ENCODE peak calls at places on chromosome 12, in six cellular contexts. One of them, this sample, is unnamed.

GRCh38 chr12:55930771-55931316 is at the start of gene DGKA:
- DNase-seq in K562: peak
- DNase-seq in GM12878: peak
- DNase-seq in HCT116: peak
- DNase-seq in H1: no peak
- DNase-seq in HepG2: peak
- DNase-seq in this sample: peak

GRCh38 chr12:25829192-25829591 is 129.3 kb upstream of the RASSF8 start:
- DNase-seq in HepG2: no peak
- DNase-seq in HCT116: no peak
- DNase-seq in H1: no peak
- DNase-seq in GM12878: no peak
- DNase-seq in K562: no peak
- DNase-seq in this sample: no peak

GRCh38 chr12:109710747-109711595 is 2.7 kb upstream of the FAM222A start:
- DNase-seq in GM12878: no peak
- DNase-seq in HepG2: peak
- DNase-seq in K562: no peak
- DNase-seq in HCT116: no peak
- DNase-seq in H1: no peak
- DNase-seq in this sample: no peak

GRCh38 chr12:93766802-93767523 is 89.8 kb downstream of the CRADD start:
- DNase-seq in HepG2: no peak
- DNase-seq in K562: peak
- DNase-seq in HCT116: no peak
- DNase-seq in H1: no peak
- DNase-seq in GM12878: no peak
- DNase-seq in this sample: peak

GRCh38 chr12:43444940-43445564 is 107.0 kb downstream of the ADAMTS20 start:
- DNase-seq in HCT116: peak
- DNase-seq in GM12878: peak
- DNase-seq in H1: no peak
- DNase-seq in K562: peak
- DNase-seq in HepG2: peak
- DNase-seq in this sample: peak

GRCh38 chr12:105699209-105699608 is 368.7 kb downstream of the C12orf75 start:
- DNase-seq in GM12878: no peak
- DNase-seq in HCT116: no peak
- DNase-seq in HepG2: no peak
- DNase-seq in K562: no peak
- DNase-seq in H1: no peak
- DNase-seq in this sample: no peak

GRCh38 chr12:95102916-95103671 is 29.7 kb upstream of the NR2C1 start:
- DNase-seq in K562: no peak
- DNase-seq in HepG2: peak
- DNase-seq in GM12878: peak
- DNase-seq in H1: no peak
- DNase-seq in HCT116: peak
- DNase-seq in this sample: no peak

GRCh38 chr12:123278150-123278627 is 6.5 kb upstream of the CDK2AP1 start:
- DNase-seq in K562: no peak
- DNase-seq in H1: no peak
- DNase-seq in HepG2: no peak
- DNase-seq in GM12878: peak
- DNase-seq in HCT116: no peak
- DNase-seq in this sample: no peak

GRCh38 chr12:97642906-97643305 is 180.3 kb downstream of the RMST start:
- DNase-seq in H1: no peak
- DNase-seq in HepG2: no peak
- DNase-seq in GM12878: no peak
- DNase-seq in K562: no peak
- DNase-seq in HCT116: no peak
- DNase-seq in this sample: no peak

GRCh38 chr12:99381992-99382391 is 265.6 kb upstream of the GARIN6 start:
- DNase-seq in H1: no peak
- DNase-seq in HepG2: no peak
- DNase-seq in HCT116: no peak
- DNase-seq in GM12878: peak
- DNase-seq in K562: no peak
- DNase-seq in this sample: no peak

GRCh38 chr12:89173096-89173495 is 179.2 kb downstream of the DUSP6 start:
- DNase-seq in K562: no peak
- DNase-seq in GM12878: no peak
- DNase-seq in HepG2: no peak
- DNase-seq in HCT116: no peak
- DNase-seq in H1: no peak
- DNase-seq in this sample: no peak

GRCh38 chr12:97557116-97557515 is 94.5 kb downstream of the RMST start:
- DNase-seq in H1: no peak
- DNase-seq in GM12878: no peak
- DNase-seq in K562: no peak
- DNase-seq in HepG2: no peak
- DNase-seq in HCT116: no peak
- DNase-seq in this sample: no peak

GRCh38 chr12:123065666-123066457 is 85.0 kb downstream of the PITPNM2 start:
- DNase-seq in GM12878: no peak
- DNase-seq in K562: no peak
- DNase-seq in HepG2: no peak
- DNase-seq in H1: no peak
- DNase-seq in HCT116: no peak
- DNase-seq in this sample: no peak

GRCh38 chr12:58299371-58299770 is 358.0 kb downstream of the ATP23 start:
- DNase-seq in K562: no peak
- DNase-seq in GM12878: no peak
- DNase-seq in HepG2: no peak
- DNase-seq in HCT116: no peak
- DNase-seq in H1: no peak
- DNase-seq in this sample: no peak

GRCh38 chr12:66063976-66064375 is 66.6 kb downstream of the LLPH start:
- DNase-seq in HepG2: no peak
- DNase-seq in H1: no peak
- DNase-seq in HCT116: no peak
- DNase-seq in GM12878: no peak
- DNase-seq in K562: no peak
- DNase-seq in this sample: no peak

DNA sequence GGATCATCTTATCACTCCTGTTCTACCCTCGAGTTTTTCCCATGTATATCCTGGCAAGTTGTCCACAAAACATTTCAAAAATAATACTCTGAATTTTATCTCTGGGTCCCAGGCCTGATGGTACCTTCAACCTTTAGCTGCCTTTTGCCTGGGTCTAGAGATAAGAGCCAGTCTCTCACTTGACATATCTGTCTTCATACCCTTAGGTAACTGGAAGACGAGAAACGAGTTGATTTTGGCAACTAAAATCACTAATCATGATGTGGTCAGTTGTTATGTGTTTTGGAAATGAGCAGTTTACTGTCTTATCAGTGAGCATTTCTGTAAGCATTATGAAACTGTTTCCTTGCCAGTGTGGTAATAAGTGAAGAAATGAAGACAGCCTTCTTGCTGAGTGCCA is 6.3 kb downstream of the RNF10 start:
- DNase-seq in HCT116: no peak
- DNase-seq in HepG2: no peak
- DNase-seq in H1: no peak
- DNase-seq in K562: peak
- DNase-seq in GM12878: no peak
- DNase-seq in this sample: no peak
- H3K4me2 ChIP-seq in HCT116: no peak
- H3K4me2 ChIP-seq in HepG2: no peak
- H3K4me2 ChIP-seq in H1: no peak
- H3K4me2 ChIP-seq in K562: peak
- H3K4me2 ChIP-seq in GM12878: no peak
- H3K4me2 ChIP-seq in this sample: no peak

DNA sequence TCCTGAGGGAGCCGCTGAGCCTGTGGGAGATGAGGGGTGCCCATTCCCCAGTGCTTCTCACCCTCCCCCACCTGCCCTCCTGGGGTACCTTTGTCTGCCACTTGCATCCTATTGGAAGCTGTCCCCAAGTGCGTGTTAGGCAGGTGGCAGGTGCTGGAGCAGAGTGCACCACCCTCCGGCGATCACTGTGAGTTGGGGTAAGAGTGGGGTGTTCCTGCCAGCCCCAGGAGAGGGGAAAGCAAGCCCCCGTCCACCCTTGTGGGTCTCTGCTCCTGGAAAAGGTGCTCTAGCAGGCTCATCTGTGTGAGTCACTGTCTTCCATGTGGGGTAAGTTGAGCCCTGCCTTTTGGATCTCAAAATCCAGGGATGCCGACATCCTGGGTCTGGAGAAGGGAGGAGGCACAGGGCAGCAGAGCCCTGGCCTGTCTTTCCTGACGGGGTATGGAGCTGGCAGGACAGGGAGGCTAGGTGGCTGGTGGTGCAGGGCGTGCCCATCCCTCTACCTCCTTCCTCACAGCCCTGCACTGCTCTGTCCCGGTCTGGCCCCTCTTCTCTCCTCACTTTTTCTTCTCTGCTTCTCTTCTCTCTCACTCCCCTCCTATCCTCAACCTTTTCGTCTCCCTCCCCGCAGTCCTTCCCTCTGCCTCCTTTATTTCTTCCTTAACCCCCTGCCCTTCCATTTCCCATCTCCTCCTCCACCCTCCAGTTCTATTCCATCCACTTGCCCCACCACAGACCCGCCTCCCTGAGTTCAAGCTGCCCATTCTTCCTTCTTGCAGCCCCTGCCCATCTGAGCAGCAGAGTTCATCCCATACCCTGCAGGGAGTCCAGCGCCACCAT is 20.1 kb upstream of the KRT7 start:
- DNase-seq in K562: no peak
- DNase-seq in HCT116: no peak
- DNase-seq in H1: no peak
- DNase-seq in GM12878: no peak
- DNase-seq in HepG2: no peak
- DNase-seq in this sample: no peak
- TF ChIP-seq JUND in K562: no peak
- TF ChIP-seq JUND in HCT116: no peak
- TF ChIP-seq JUND in H1: no peak
- TF ChIP-seq JUND in GM12878: no peak
- TF ChIP-seq JUND in HepG2: no peak
- TF ChIP-seq JUND in this sample: no peak

GRCh38 chr12:116861331-116861730 is 19.9 kb downstream of the HRK start:
- DNase-seq in HepG2: no peak
- DNase-seq in H1: no peak
- DNase-seq in GM12878: peak
- DNase-seq in K562: peak
- DNase-seq in HCT116: no peak
- DNase-seq in this sample: peak
- H3K4me2 ChIP-seq in HepG2: peak
- H3K4me2 ChIP-seq in H1: no peak
- H3K4me2 ChIP-seq in GM12878: peak
- H3K4me2 ChIP-seq in K562: no peak
- H3K4me2 ChIP-seq in HCT116: no peak
- H3K4me2 ChIP-seq in this sample: no peak

DNA sequence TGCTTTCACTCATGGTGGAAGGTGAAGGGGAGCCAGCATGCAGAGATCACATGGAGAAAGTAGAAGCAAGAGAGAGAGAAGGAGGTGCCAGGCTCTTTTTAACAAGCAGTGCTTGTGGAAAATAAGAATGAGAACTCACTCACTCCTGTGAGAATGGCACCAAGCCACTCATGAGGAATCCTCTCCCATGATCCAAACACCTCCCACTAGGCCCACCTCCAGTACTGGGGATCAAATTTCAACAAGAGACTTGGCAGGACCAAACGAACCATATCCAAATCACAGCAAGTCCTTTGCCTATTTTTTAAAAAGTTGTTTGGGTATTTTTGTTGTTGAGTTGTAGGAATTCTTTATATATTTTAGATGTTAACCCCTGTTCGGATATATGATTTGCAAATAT is 245.9 kb upstream of the ARID2 start:
- DNase-seq in H1: no peak
- DNase-seq in GM12878: no peak
- DNase-seq in HepG2: no peak
- DNase-seq in HCT116: no peak
- DNase-seq in K562: no peak
- DNase-seq in this sample: no peak
- TF ChIP-seq JUND in H1: no peak
- TF ChIP-seq JUND in GM12878: no peak
- TF ChIP-seq JUND in HepG2: no peak
- TF ChIP-seq JUND in HCT116: no peak
- TF ChIP-seq JUND in K562: no peak
- TF ChIP-seq JUND in this sample: no peak

DNA sequence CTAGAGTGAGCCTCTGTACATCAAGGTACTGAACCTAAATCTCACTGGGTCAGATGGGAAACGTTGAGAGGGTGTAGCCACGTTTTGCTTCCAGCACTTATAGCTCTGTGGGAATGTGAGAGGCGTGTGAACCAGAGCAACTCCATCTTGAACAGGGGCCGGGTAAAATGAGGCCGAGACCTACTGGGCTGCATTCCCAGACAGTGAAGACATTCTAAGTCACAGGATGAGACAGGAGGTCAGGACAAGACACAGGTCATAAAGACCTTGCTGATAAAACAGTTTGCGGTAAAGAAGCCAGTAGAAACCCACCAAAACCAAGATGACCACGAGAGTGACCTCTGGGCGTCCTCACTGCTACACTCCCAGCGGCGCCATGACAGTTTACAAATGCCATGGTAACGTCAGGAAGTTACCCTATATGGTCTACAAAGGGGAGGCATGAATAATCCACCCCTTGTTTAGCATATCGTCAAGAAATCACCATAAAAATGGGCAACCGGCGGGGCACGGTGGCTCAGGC is 63.4 kb upstream of the NCOR2 start:
- DNase-seq in GM12878: no peak
- DNase-seq in HCT116: no peak
- DNase-seq in HepG2: no peak
- DNase-seq in H1: peak
- DNase-seq in K562: no peak
- DNase-seq in this sample: no peak
- H3K4me2 ChIP-seq in GM12878: no peak
- H3K4me2 ChIP-seq in HCT116: no peak
- H3K4me2 ChIP-seq in HepG2: no peak
- H3K4me2 ChIP-seq in H1: no peak
- H3K4me2 ChIP-seq in K562: no peak
- H3K4me2 ChIP-seq in this sample: no peak

DNA sequence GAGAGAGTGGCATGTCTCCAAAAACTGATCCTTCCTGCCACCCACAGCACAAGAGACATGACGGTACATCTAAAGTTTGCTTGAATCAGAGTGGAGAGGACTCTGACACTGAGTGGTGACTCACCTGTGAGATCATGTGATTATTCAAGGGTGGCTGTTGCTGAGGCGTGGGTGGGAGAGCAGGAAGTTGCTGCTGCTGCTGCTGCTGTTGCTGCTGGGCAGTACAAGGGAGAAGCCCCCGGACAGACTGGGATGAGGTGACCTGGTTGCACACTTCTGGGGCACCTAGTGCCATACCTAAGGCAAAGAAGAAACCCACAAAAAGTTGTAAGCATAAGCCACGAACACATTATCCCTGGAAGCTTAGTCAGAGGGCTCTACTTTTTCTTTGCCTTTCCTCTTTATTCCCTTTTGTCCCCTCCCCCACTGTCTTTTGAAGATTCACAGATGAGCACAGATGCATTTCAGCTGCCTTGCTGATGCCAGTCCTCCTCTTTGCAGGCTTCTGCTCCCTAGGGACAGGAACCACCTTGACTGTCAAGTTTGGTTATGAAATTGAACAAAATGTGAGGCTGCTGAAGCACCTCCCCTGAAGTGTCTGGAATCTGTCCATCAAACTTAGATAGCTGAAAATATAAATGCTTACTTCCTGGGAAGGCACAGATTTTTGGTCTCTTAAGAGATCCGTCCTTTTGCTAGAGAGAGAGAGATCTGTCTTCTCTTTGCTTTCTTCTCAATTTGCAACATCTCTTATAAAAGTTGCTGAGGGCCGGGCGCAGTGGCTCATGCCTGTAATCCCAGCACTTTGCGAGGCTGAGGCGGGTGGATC is 29.5 kb upstream of the STAC3 start:
- DNase-seq in GM12878: peak
- DNase-seq in HCT116: peak
- DNase-seq in HepG2: peak
- DNase-seq in K562: peak
- DNase-seq in H1: no peak
- DNase-seq in this sample: no peak
- TF ChIP-seq JUND in GM12878: peak
- TF ChIP-seq JUND in HCT116: peak
- TF ChIP-seq JUND in HepG2: peak
- TF ChIP-seq JUND in K562: peak
- TF ChIP-seq JUND in H1: peak
- TF ChIP-seq JUND in this sample: peak